ENCODE peak calls at places on chromosomes 4 and X, in five cellular contexts. R is sigmoid colon, E is mesenchymal stem cell, G is tibial artery, X is HL-60. N is an unnamed sample. For H3K27me3, the result is how much of the 10 kb centered on the place peaks cover.

GRCh38 chrX:136546369-136546768 is 14.4 kb downstream of the VGLL1 start:
- DNase-seq in R (no peak), E (no peak), G (no peak), X (no peak), N (no peak)

GRCh38 chrX:48890296-48890925 is 7.2 kb downstream of the TIMM17B start:
- DNase-seq in R (no peak), E (no peak), G (no peak), X (no peak), N (no peak)

GRCh38 chr4:136036744-136037143 is 1495.5 kb downstream of the PCDH18 start:
- DNase-seq in R (no peak), E (peak), G (no peak), X (peak), N (peak)

GRCh38 chrX:153582896-153583295 is 16.0 kb downstream of the CCNQ start:
- DNase-seq in R (no peak), E (peak), G (peak), X (peak), N (peak)

GRCh38 chr4:141458501-141458900 is 177.9 kb upstream of the IL15 start:
- DNase-seq in R (no peak), E (no peak), G (no peak), X (peak), N (no peak)

GRCh38 chr4:26192921-26193894 is 127.6 kb upstream of the RBPJ start:
- DNase-seq in R (no peak), E (no peak), G (no peak), X (no peak), N (no peak)

GRCh38 chrX:106615041-106615440 is 3.3 kb downstream of the RADX start:
- DNase-seq in R (no peak), E (peak), G (no peak), X (no peak), N (no peak)

GRCh38 chr4:55849724-55850123 is 3.7 kb upstream of the EXOC1 start:
- DNase-seq in R (no peak), E (no peak), G (no peak), X (no peak), N (no peak)

GRCh38 chrX:134886201-134886600 is 104.6 kb upstream of the SMIM10 start:
- DNase-seq in R (no peak), E (peak), G (no peak), X (peak), N (peak)

GRCh38 chr4:845233-845835 is 19.4 kb upstream of the CPLX1 start:
- DNase-seq in R (no peak), E (peak), G (no peak), X (no peak), N (no peak)

GRCh38 chr4:156799121-156799589 is 172.4 kb downstream of the PDGFC start:
- DNase-seq in R (no peak), E (peak), G (no peak), X (no peak), N (no peak)

GRCh38 chr4:135250040-135250439 is 1048.5 kb upstream of the PABPC4L start:
- DNase-seq in R (no peak), E (no peak), G (no peak), X (no peak), N (no peak)

GRCh38 chrX:17674611-17675010 is 62.7 kb upstream of the SCML1 start:
- DNase-seq in R (no peak), E (no peak), G (peak), X (peak), N (no peak)

GRCh38 chrX:23338334-23338733 is 3.7 kb downstream of the PTCHD1 start:
- DNase-seq in R (no peak), E (no peak), G (no peak), X (no peak), N (no peak)

GRCh38 chr4:11635336-11635735 is 206.6 kb upstream of the HS3ST1 start:
- DNase-seq in R (no peak), E (peak), G (no peak), X (no peak), N (peak)

GRCh38 chr4:1684756-1685603 is 867 bp upstream of the FAM53A start:
- DNase-seq in R (no peak), E (no peak), G (no peak), X (no peak), N (no peak)

GRCh38 chrX:55818673-55819375 is 101.3 kb downstream of the RRAGB start:
- DNase-seq in R (no peak), E (no peak), G (no peak), X (no peak), N (no peak)

GRCh38 chr4:66949424-66949823 is 595.9 kb downstream of the CENPC start:
- DNase-seq in R (no peak), E (no peak), G (no peak), X (peak), N (no peak)

GRCh38 chr4:77699731-77700210 is 94.2 kb downstream of the CXCL13 start:
- DNase-seq in R (no peak), E (peak), G (no peak), X (no peak), N (peak)

GRCh38 chrX:38375888-38376287 is 23.5 kb downstream of the OTC start:
- DNase-seq in R (no peak), E (peak), G (no peak), X (peak), N (peak)

GRCh38 chrX:149682031-149682430 is 29.8 kb upstream of the MAGEA11 start:
- DNase-seq in R (no peak), E (no peak), G (no peak), X (no peak), N (no peak)

GRCh38 chrX:31260351-31260750 is 188.5 kb upstream of the FTHL17 start:
- DNase-seq in R (no peak), E (no peak), G (no peak), X (no peak), N (no peak)

GRCh38 chr4:74473155-74473811 is 28.3 kb downstream of the AREG start:
- DNase-seq in R (no peak), E (peak), G (peak), X (no peak), N (peak)

GRCh38 chr4:183078634-183079033 is 20.4 kb upstream of the WWC2 start:
- DNase-seq in R (no peak), E (no peak), G (no peak), X (no peak), N (no peak)

GRCh38 chr4:7135389-7135746 is 57.0 kb upstream of the SORCS2 start:
- DNase-seq in R (no peak), E (no peak), G (no peak), X (no peak), N (no peak)

GRCh38 chr4:6732441-6733357 is 16.7 kb downstream of the BLOC1S4 start:
- DNase-seq in R (peak), E (peak), G (peak), X (no peak), N (peak)

GRCh38 chrX:99078301-99078700 is 1331.8 kb downstream of the PCDH19 start:
- DNase-seq in R (no peak), E (peak), G (no peak), X (no peak), N (peak)

GRCh38 chr4:3699678-3700077 is 66.5 kb upstream of the ADRA2C start:
- DNase-seq in R (no peak), E (no peak), G (no peak), X (no peak), N (no peak)
- H3K27me3 ChIP-seq in R (under half), E (half or more), G (under half), X (under half), N (under half)

GRCh38 chrX:637660-638481 is 7.3 kb downstream of the SHOX start:
- DNase-seq in R (no peak), E (no peak), G (no peak), X (no peak), N (no peak)
- H3K27me3 ChIP-seq in R (half or more), E (half or more), G (half or more), X (half or more), N (half or more)

GRCh38 chr4:146639414-146639814 is 721 bp downstream of the POU4F2 start:
- DNase-seq in R (no peak), E (no peak), G (no peak), X (no peak), N (no peak)

GRCh38 chr4:146640459-146641061 is 1.9 kb downstream of the POU4F2 start:
- DNase-seq in R (no peak), E (no peak), G (no peak), X (no peak), N (no peak)

GRCh38 chr4:146637853-146638800 is 566 bp upstream of the POU4F2 start:
- DNase-seq in R (no peak), E (no peak), G (no peak), X (no peak), N (no peak)

GRCh38 chr4:146640021-146640425 is 1.3 kb downstream of the POU4F2 start:
- DNase-seq in R (no peak), E (no peak), G (no peak), X (no peak), N (no peak)

GRCh38 chr4:146638801-146639351 is at the start of gene POU4F2:
- DNase-seq in R (no peak), E (peak), G (no peak), X (no peak), N (peak)
- H3K27me3 ChIP-seq in R (half or more), E (half or more), G (half or more), X (half or more), N (half or more)

DNA sequence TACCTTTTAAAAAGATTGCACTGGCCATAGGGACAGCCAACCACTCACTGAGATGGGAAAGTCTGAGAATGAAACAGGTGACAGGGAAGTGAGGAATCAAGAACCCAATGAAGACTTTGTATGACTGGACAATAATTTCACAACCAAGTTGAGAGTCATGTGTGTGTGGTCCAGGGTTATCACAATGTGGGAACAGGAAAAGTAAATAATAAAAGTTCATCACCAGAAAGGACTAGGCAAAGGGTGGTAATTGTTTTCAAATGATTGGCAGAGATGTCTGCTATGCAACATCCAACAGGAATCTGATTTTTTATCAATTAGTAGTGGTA is 129.3 kb downstream of the AMELX start:
- DNase-seq in R (no peak), E (no peak), G (no peak), X (no peak), N (no peak)
- H3K27me3 ChIP-seq in R (under half), E (under half), G (under half), X (under half), N (under half)

GRCh38 chrX:110863883-110864282 is 68.3 kb upstream of the CHRDL1 start:
- DNase-seq in R (no peak), E (no peak), G (no peak), X (no peak), N (no peak)

GRCh38 chrX:110871839-110872238 is 76.2 kb upstream of the CHRDL1 start:
- DNase-seq in R (no peak), E (no peak), G (no peak), X (no peak), N (no peak)

DNA sequence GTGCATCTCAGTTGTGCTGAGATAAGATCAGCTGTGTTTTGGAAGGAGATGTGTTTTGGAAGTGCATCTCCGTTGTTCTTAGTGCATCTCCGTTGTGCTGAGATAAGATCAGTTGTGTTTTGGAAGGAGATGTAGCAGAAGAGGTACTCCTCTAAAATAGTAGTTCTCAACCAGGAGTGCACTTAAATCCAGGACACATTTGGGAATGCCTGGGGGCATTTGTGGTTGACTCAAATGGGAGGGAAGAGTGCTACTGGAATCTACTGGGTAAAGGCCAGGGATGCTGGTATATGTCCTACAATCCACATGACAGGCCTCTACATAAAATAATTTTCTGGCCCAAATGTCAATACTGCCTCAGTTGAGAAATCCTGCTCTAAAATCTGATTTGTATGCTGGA is 70.8 kb upstream of the CHRDL1 start:
- DNase-seq in R (no peak), E (no peak), G (no peak), X (no peak), N (no peak)
- H3K27me3 ChIP-seq in R (under half), E (under half), G (under half), X (under half), N (under half)

DNA sequence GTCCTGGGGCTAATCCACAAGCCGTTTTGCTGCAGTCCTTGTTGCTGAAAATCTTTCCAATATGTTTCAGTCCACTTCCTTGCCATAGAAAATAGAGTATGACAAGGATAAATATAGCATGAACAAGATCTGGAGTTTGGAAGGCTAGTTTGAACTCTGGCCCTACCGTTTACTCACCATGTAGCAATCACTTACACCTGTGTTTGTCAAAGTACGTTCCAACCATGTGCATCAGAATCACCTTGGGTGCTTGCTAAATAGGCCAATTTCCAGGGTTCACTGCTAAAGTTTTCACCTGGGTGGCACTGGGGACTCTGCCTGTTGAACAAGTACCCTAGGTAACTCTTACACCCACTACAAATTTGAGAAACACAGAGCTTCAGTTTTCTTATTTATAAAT is 188.9 kb downstream of the ENOX2 start:
- DNase-seq in R (no peak), E (no peak), G (no peak), X (no peak), N (peak)
- H3K27me3 ChIP-seq in R (under half), E (under half), G (under half), X (under half), N (under half)

GRCh38 chr4:3497554-3498389 is 34.5 kb downstream of the LRPAP1 start:
- DNase-seq in R (no peak), E (no peak), G (no peak), X (no peak), N (no peak)
- H3K27me3 ChIP-seq in R (under half), E (under half), G (under half), X (under half), N (under half)